ENCODE peak calls at places on chromosomes 11 and 22, in eight cellular contexts. Z is fibroblast of pulmonary artery, K is psoas muscle, Q is AG09309, F is neural crest cell, V is choroid plexus epithelial cell, M is fibroblast of lung, Y is astrocyte of the spinal cord. H is an unnamed sample.
A peak's percentile ranks its signal among the peaks of the same experiment; 100 is the strongest.

GRCh38 chr11:84019576-84020194 is 733.5 kb upstream of the CCDC90B start:
- DNase-seq in F (no peak), Y (peak; percentile 74), Z (peak; percentile 47), V (peak; percentile 81), M (peak; percentile 12), Q (peak; percentile 24), K (no peak), H (peak; percentile 27)

GRCh38 chr11:87368151-87368550 is 330.4 kb downstream of the TMEM135 start:
- DNase-seq in V (no peak), F (no peak), Q (no peak), Y (no peak), K (no peak), Z (no peak), M (no peak), H (no peak)

GRCh38 chr11:66363805-66364535 is 7.6 kb downstream of the SLC29A2 start:
- DNase-seq in M (no peak), Q (no peak), K (peak; percentile 87), Z (peak; percentile 23), V (peak; percentile 30), Y (no peak), F (peak; percentile 80), H (no peak)

GRCh38 chr11:10603721-10604297 is 35.3 kb upstream of the LYVE1 start:
- DNase-seq in Z (no peak), M (no peak), K (no peak), V (no peak), Y (no peak), Q (no peak), F (no peak), H (no peak)

GRCh38 chr11:86978756-86979608 is 23.8 kb upstream of the FZD4 start:
- DNase-seq in K (no peak), M (peak; percentile 78), Y (peak; percentile 61), F (no peak), Z (peak; percentile 73), Q (no peak), V (peak; percentile 82), H (peak; percentile 74)

GRCh38 chr22:21942407-21942895 is 10.2 kb downstream of the PPM1F start:
- DNase-seq in F (no peak), M (peak; percentile 85), Q (peak; percentile 40), K (peak; percentile 92), Y (peak; percentile 91), Z (peak; percentile 89), V (peak; percentile 87), H (peak; percentile 92)

GRCh38 chr11:109017489-109017888 is 352.6 kb downstream of the DDX10 start:
- DNase-seq in K (no peak), Z (no peak), M (no peak), Q (no peak), F (no peak), Y (no peak), V (no peak), H (no peak)

GRCh38 chr22:46054091-46054877 is 77.3 kb upstream of the WNT7B start:
- DNase-seq in F (no peak), M (peak; percentile 85), Z (peak; percentile 77), V (peak; percentile 83), Y (peak; percentile 83), K (peak; percentile 87), Q (no peak), H (peak; percentile 85)

GRCh38 chr22:35868938-35869337 is 151.3 kb downstream of the APOL5 start:
- DNase-seq in V (peak; percentile 40), M (no peak), K (no peak), Q (no peak), Z (peak; percentile 25), F (no peak), Y (no peak), H (peak; percentile 29)

GRCh38 chr11:121536116-121536515 is 83.3 kb upstream of the SORL1-AS1 start:
- DNase-seq in F (no peak), Z (no peak), K (no peak), Y (no peak), Q (no peak), M (no peak), V (no peak), H (no peak)

GRCh38 chr11:121538054-121538453 is 85.3 kb upstream of the SORL1-AS1 start:
- DNase-seq in Y (no peak), K (no peak), Z (no peak), F (no peak), M (no peak), Q (no peak), V (no peak), H (no peak)

GRCh38 chr11:121535122-121535796 is 82.5 kb upstream of the SORL1-AS1 start:
- DNase-seq in Q (no peak), F (no peak), M (no peak), V (no peak), Z (no peak), K (no peak), Y (no peak), H (no peak)

GRCh38 chr11:121533556-121534050 is 80.8 kb upstream of the SORL1-AS1 start:
- DNase-seq in M (no peak), K (no peak), Z (no peak), Q (no peak), Y (no peak), V (no peak), F (no peak), H (no peak)

DNA sequence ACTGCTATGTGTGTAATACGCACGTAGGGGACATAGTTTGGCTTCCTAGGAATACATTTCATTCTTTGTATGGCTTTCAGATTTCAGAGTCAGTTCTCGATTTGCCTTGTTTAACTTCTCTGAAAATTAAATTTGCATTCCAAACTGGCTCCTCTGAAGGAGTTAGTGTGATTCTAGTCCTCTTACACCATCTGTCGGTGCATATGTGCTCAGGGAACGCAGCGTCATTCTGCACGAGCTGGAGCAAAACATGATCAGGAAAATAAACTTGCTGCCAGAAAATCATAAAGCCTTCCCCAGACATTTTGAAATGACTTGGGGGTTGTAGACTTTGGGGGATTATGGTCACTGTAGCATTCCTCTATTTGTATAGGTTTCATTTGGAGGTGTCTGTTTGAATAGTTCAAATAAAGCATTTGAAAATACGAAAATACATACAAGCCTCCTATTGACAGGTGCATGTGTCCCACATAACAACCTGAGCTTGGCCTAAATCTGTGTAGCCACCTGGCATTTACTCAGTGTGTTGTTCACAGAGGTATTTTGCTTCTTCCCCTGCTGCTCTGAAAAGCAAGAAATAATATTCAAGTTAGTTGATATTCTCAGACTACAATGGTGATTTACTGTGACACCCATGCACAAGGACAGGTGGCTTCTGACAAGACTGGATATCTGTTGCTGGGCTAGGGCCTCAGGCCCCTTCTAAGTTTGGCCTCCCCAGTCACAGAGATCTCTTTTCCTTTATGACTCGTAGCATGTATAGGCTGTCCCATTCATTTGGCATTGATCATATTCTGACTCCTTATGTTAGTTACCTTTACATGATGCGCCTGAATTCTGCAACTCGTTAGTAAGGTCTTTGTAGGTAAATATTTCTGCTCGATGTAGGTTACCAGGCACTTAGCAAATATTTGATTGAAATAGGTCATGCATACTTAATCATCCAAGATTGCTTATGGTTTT is 81.6 kb upstream of the SORL1-AS1 start:
- DNase-seq in F (no peak), Q (no peak), K (no peak), V (peak; percentile 50), M (peak; percentile 52), Z (peak; percentile 26), Y (peak; percentile 13), H (peak; percentile 63)
- TF ChIP-seq CTCF in F (no peak), Q (peak; percentile 64), K (peak; percentile 40), V (peak; percentile 63), M (peak; percentile 66), Z (peak; percentile 26), Y (peak; percentile 26), H (peak; percentile 67)

GRCh38 chr22:27919943-27920755 is 1.1 kb upstream of the PITPNB start:
- DNase-seq in M (peak; percentile 83), F (peak; percentile 27), Z (peak; percentile 65), V (peak; percentile 73), K (no peak), Q (no peak), Y (peak; percentile 65), H (peak; percentile 72)
- TF ChIP-seq CTCF in M (no peak), F (no peak), Z (no peak), V (peak; percentile 15), K (no peak), Q (no peak), Y (peak; percentile 8), H (peak; percentile 16)

GRCh38 chr22:43796567-43796966 is 15.5 kb downstream of the EFCAB6 start:
- DNase-seq in Y (peak; percentile 29), M (peak; percentile 72), Q (peak; percentile 53), K (no peak), V (peak; percentile 67), F (no peak), Z (peak; percentile 80), H (peak; percentile 88)
- TF ChIP-seq CTCF in Y (peak; percentile 40), M (peak; percentile 45), Q (peak; percentile 70), K (no peak), V (peak; percentile 65), F (peak; percentile 57), Z (peak; percentile 69), H (peak; percentile 71)

DNA sequence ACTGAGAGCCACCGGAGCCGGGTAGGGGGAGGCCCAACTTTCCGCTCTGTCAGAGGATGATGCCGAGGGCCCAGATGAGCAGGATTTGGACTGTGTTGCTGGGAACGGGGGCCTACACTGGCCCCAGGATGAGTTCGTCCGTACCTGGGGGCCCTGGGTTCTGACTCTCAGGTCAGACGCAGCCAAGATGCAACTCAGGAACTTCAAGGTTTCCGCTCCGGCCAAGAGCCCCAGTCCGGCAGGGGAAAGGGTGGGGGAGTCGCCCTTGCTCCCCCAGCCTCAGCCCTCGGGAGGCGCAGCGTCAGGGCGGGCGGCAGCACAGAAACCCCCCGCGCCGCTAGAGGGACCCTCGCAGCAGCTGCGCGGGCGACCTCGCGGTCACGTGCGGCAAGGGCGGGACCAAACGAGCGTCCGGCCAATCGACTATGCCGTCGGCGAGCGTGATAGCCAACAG is 241 bp upstream of the ARL2 start:
- DNase-seq in K (peak; percentile 96), V (peak; percentile 90), F (peak; percentile 92), Z (peak; percentile 89), Q (peak; percentile 45), M (peak; percentile 90), Y (peak; percentile 90), H (peak; percentile 87)
- TF ChIP-seq CTCF in K (no peak), V (no peak), F (no peak), Z (no peak), Q (no peak), M (peak; percentile 52), Y (no peak), H (peak; percentile 40)